ENCODE peak calls at places on chromosomes 3 and 15, in nine cellular contexts. C, M, H, Q, X, N, O, K and B are unnamed samples.

GRCh38 chr3:180478695-180479094 is 123.3 kb upstream of the TTC14 start:
- DNase-seq in Q (no peak), H (no peak), O (no peak), N (no peak), M (no peak), K (no peak), X (no peak), C (no peak), B (no peak)

GRCh38 chr3:37141676-37142075 is 32.7 kb downstream of the LRRFIP2 start:
- DNase-seq in N (no peak), K (no peak), H (peak), C (no peak), O (no peak), X (no peak), M (no peak), Q (no peak), B (no peak)

GRCh38 chr15:86555939-86556725 is 476.5 kb downstream of the AGBL1 start:
- DNase-seq in H (no peak), O (peak), M (no peak), K (no peak), C (no peak), N (no peak), Q (peak), X (peak), B (no peak)

GRCh38 chr15:92904832-92905640 is 4.9 kb downstream of the CHD2 start:
- DNase-seq in N (no peak), Q (no peak), C (no peak), M (no peak), O (no peak), X (no peak), H (no peak), K (no peak), B (no peak)

GRCh38 chr3:179164857-179165256 is 16.7 kb downstream of the PIK3CA start:
- DNase-seq in X (no peak), O (no peak), H (no peak), M (no peak), N (no peak), Q (no peak), K (no peak), C (no peak), B (no peak)

GRCh38 chr15:44726568-44727461 is 9.5 kb upstream of the TRIM69 start:
- DNase-seq in M (peak), H (no peak), X (peak), N (peak), Q (peak), O (no peak), C (no peak), K (peak), B (peak)

GRCh38 chr15:43186003-43186353 is 775 bp downstream of the CCNDBP1 start:
- DNase-seq in X (no peak), C (no peak), H (no peak), N (no peak), K (no peak), Q (peak), O (no peak), M (peak), B (no peak)

GRCh38 chr15:64604319-64604718 is 143.9 kb downstream of the ZNF609 start:
- DNase-seq in M (no peak), K (no peak), X (no peak), N (no peak), Q (no peak), H (no peak), C (no peak), O (no peak), B (no peak)

GRCh38 chr3:163476179-163476578 is 1602.1 kb downstream of the SI start:
- DNase-seq in O (no peak), Q (no peak), K (no peak), H (no peak), C (no peak), M (no peak), X (no peak), N (no peak), B (no peak)

GRCh38 chr3:178802993-178803693 is 266.9 kb downstream of the KCNMB2 start:
- DNase-seq in O (peak), Q (no peak), N (no peak), X (peak), C (no peak), K (peak), H (no peak), M (no peak), B (no peak)

GRCh38 chr3:40341671-40342070 is 32.2 kb downstream of the EIF1B start:
- DNase-seq in H (no peak), N (no peak), X (no peak), M (no peak), K (no peak), Q (no peak), C (no peak), O (no peak), B (no peak)

GRCh38 chr3:158845748-158846350 is 44.0 kb downstream of the MFSD1 start:
- DNase-seq in Q (peak), C (no peak), H (no peak), O (peak), K (peak), X (peak), M (peak), N (peak), B (peak)

GRCh38 chr3:65342084-65342683 is 654.4 kb upstream of the ADAMTS9 start:
- DNase-seq in N (peak), O (peak), Q (peak), X (no peak), C (no peak), K (peak), H (peak), M (peak), B (peak)

GRCh38 chr3:114274929-114275328 is 18.9 kb upstream of the TIGIT start:
- DNase-seq in Q (no peak), X (no peak), C (no peak), M (peak), N (no peak), H (no peak), O (no peak), K (peak), B (peak)

GRCh38 chr3:107600784-107601183 is 78.0 kb downstream of the BBX start:
- DNase-seq in O (no peak), N (no peak), C (no peak), M (peak), Q (no peak), X (no peak), K (no peak), H (no peak), B (no peak)

GRCh38 chr3:119091936-119092677 is 53.9 kb upstream of the TEX55 start:
- DNase-seq in N (no peak), Q (no peak), X (no peak), K (no peak), H (no peak), C (no peak), M (no peak), O (no peak), B (no peak)

GRCh38 chr3:53753518-53754183 is 92.6 kb downstream of the CHDH start:
- DNase-seq in O (no peak), K (no peak), N (peak), X (peak), H (no peak), M (no peak), Q (no peak), C (no peak), B (peak)

GRCh38 chr3:48016336-48016973 is at the start of gene MAP4:
- DNase-seq in O (no peak), N (peak), X (no peak), C (no peak), M (no peak), Q (no peak), K (peak), H (no peak), B (no peak)

GRCh38 chr15:99410477-99410876 is 155.3 kb upstream of the MEF2A start:
- DNase-seq in C (no peak), K (no peak), M (no peak), Q (no peak), O (no peak), H (no peak), N (no peak), X (no peak), B (no peak)

GRCh38 chr15:78327442-78327841 is 12.7 kb upstream of the CRABP1 start:
- DNase-seq in O (no peak), M (peak), H (no peak), X (no peak), N (no peak), K (peak), Q (no peak), C (no peak), B (no peak)

GRCh38 chr15:82768414-82769081 is 37.3 kb downstream of the FSD2 start:
- DNase-seq in O (no peak), K (peak), H (no peak), C (no peak), N (no peak), X (no peak), M (no peak), Q (peak), B (no peak)

GRCh38 chr3:95272791-95273190 is 1209.9 kb downstream of the NSUN3 start:
- DNase-seq in O (no peak), X (no peak), M (no peak), K (no peak), Q (no peak), N (no peak), H (no peak), C (no peak), B (no peak)

GRCh38 chr3:101518421-101518871 is 5.4 kb upstream of the SENP7 start:
- DNase-seq in N (peak), O (no peak), X (no peak), K (peak), M (no peak), H (no peak), Q (peak), C (no peak), B (no peak)

GRCh38 chr3:71498053-71498452 is 85.5 kb downstream of the FOXP1 start:
- DNase-seq in O (no peak), M (no peak), K (no peak), X (no peak), C (no peak), N (no peak), H (no peak), Q (peak), B (no peak)

GRCh38 chr3:76011121-76011520 is 225.8 kb upstream of the ZNF717 start:
- DNase-seq in X (no peak), Q (no peak), N (no peak), O (no peak), H (no peak), K (no peak), M (no peak), C (no peak), B (no peak)

GRCh38 chr3:133535971-133536634 is 37.4 kb upstream of the CDV3 start:
- DNase-seq in M (peak), X (no peak), K (peak), N (peak), H (no peak), C (peak), Q (peak), O (no peak), B (no peak)

GRCh38 chr3:15491143-15491542 is 30.4 kb downstream of the COLQ start:
- DNase-seq in X (no peak), Q (no peak), C (no peak), O (no peak), H (no peak), M (no peak), K (no peak), N (no peak), B (no peak)

GRCh38 chr3:12817341-12817705 is 20.8 kb downstream of the CAND2 start:
- DNase-seq in K (no peak), O (no peak), N (no peak), C (no peak), X (no peak), H (no peak), Q (no peak), M (no peak), B (no peak)

GRCh38 chr3:45681846-45682245 is 7.3 kb upstream of the SACM1L start:
- DNase-seq in H (no peak), Q (no peak), K (no peak), C (no peak), O (no peak), M (no peak), X (no peak), N (no peak), B (no peak)

GRCh38 chr15:76335851-76336253 is 721 bp upstream of the ISL2 start:
- DNase-seq in Q (no peak), H (no peak), X (no peak), O (no peak), K (no peak), C (peak), M (no peak), N (peak), B (peak)

GRCh38 chr3:119637679-119638525 is 22.5 kb downstream of the POPDC2 start:
- DNase-seq in X (no peak), Q (peak), C (no peak), H (no peak), M (peak), O (no peak), K (peak), N (peak), B (no peak)

GRCh38 chr15:40313531-40314398 is 6.0 kb upstream of the PLCB2 start:
- DNase-seq in Q (peak), K (no peak), X (peak), C (no peak), O (peak), N (peak), M (peak), H (no peak), B (peak)

GRCh38 chr3:66609660-66610547 is 109.1 kb upstream of the LRIG1 start:
- DNase-seq in N (peak), H (no peak), X (peak), K (no peak), O (peak), M (peak), C (peak), Q (peak), B (no peak)

GRCh38 chr15:65382146-65382491 is 4.3 kb upstream of the IGDCC3 start:
- DNase-seq in H (no peak), K (no peak), M (no peak), N (no peak), O (no peak), Q (no peak), X (no peak), C (no peak), B (no peak)

GRCh38 chr3:186790261-186790981 is 7.0 kb downstream of the EIF4A2 start:
- DNase-seq in X (no peak), N (peak), C (no peak), H (no peak), K (peak), M (peak), Q (no peak), O (no peak), B (peak)

GRCh38 chr3:140828585-140828984 is 113.1 kb upstream of the SLC25A36 start:
- DNase-seq in N (no peak), C (no peak), Q (no peak), K (no peak), X (no peak), H (no peak), M (no peak), O (no peak), B (no peak)

GRCh38 chr3:15331072-15331605 is 1.2 kb downstream of the SH3BP5 start:
- DNase-seq in H (no peak), O (no peak), Q (no peak), C (no peak), M (no peak), N (no peak), X (no peak), K (no peak), B (no peak)